ENCODE peak calls at places on chromosomes 13 and 19, in five cellular contexts. E is neural progenitor cell, D is GM23338, Q is kidney, M is body of pancreas. N is an unnamed sample.

GRCh38 chr19:14694867-14695266 is 5.0 kb downstream of the ZNF333 start:
- DNase-seq in Q (no peak), D (no peak), E (no peak), M (no peak), N (no peak)

GRCh38 chr19:2014731-2015610 is 543 bp downstream of the BTBD2 start:
- DNase-seq in E (peak; percentile 85), Q (peak; percentile 86), M (no peak), D (peak; percentile 65), N (no peak)

GRCh38 chr19:4811328-4812131 is 20.0 kb downstream of the TICAM1 start:
- DNase-seq in Q (peak; percentile 92), M (peak; percentile 83), E (peak; percentile 72), D (peak; percentile 75), N (peak; percentile 82)

GRCh38 chr13:97005631-97006262 is 11.5 kb upstream of the OXGR1 start:
- DNase-seq in Q (no peak), D (no peak), E (no peak), M (no peak), N (no peak)

GRCh38 chr19:29260477-29261317 is 47.7 kb upstream of the UQCRFS1 start:
- DNase-seq in E (peak; percentile 74), Q (no peak), D (peak; percentile 75), M (no peak), N (no peak)

GRCh38 chr13:28267495-28267894 is 129.2 kb downstream of the PAN3 start:
- DNase-seq in D (no peak), E (no peak), Q (no peak), M (no peak), N (no peak)

GRCh38 chr19:30226464-30227070 is 145.6 kb upstream of the ZNF536 start:
- DNase-seq in E (peak; percentile 48), Q (no peak), D (peak; percentile 32), M (no peak), N (no peak)

GRCh38 chr13:73224708-73225107 is 165.9 kb downstream of the KLF5 start:
- DNase-seq in D (no peak), E (no peak), M (no peak), Q (no peak), N (no peak)

GRCh38 chr19:53977429-53977990 is 13.9 kb upstream of the CACNG6 start:
- DNase-seq in M (peak; percentile 86), D (peak; percentile 99), Q (no peak), E (peak; percentile 95), N (peak; percentile 80)

GRCh38 chr19:7673995-7674667 is 2.8 kb upstream of the MCEMP1 start:
- DNase-seq in Q (no peak), D (peak; percentile 87), M (peak; percentile 73), E (peak; percentile 71), N (peak; percentile 75)

GRCh38 chr13:40383132-40383531 is 283.3 kb downstream of the FOXO1 start:
- DNase-seq in E (no peak), M (no peak), Q (no peak), D (no peak), N (no peak)

GRCh38 chr13:104246955-104247354 is 1180.7 kb upstream of the SLC10A2 start:
- DNase-seq in M (no peak), E (no peak), D (no peak), Q (no peak), N (no peak)

GRCh38 chr19:38793186-38793585 is 4.2 kb downstream of the LGALS7B start:
- DNase-seq in D (no peak), Q (no peak), E (no peak), M (no peak), N (no peak)

GRCh38 chr19:47027586-47028371 is 8.1 kb downstream of the NPAS1 start:
- DNase-seq in Q (peak; percentile 29), D (no peak), E (no peak), M (no peak), N (no peak)

GRCh38 chr13:102869948-102870676 is 24.3 kb downstream of the ERCC5 start:
- DNase-seq in M (no peak), D (no peak), E (no peak), Q (no peak), N (no peak)

GRCh38 chr19:28504727-28505126 is 708.2 kb downstream of the UQCRFS1 start:
- DNase-seq in E (peak; percentile 34), Q (no peak), D (peak; percentile 51), M (no peak), N (no peak)

GRCh38 chr13:100491164-100491847 is 97.3 kb downstream of the GGACT start:
- DNase-seq in M (peak; percentile 36), E (no peak), D (no peak), Q (no peak), N (peak; percentile 72)

GRCh38 chr19:28905996-28906395 is 307.0 kb downstream of the UQCRFS1 start:
- DNase-seq in E (no peak), Q (no peak), D (no peak), M (no peak), N (no peak)

GRCh38 chr13:43397110-43397509 is 373.7 kb downstream of the DNAJC15 start:
- DNase-seq in M (no peak), Q (no peak), E (no peak), D (no peak), N (no peak)

DNA sequence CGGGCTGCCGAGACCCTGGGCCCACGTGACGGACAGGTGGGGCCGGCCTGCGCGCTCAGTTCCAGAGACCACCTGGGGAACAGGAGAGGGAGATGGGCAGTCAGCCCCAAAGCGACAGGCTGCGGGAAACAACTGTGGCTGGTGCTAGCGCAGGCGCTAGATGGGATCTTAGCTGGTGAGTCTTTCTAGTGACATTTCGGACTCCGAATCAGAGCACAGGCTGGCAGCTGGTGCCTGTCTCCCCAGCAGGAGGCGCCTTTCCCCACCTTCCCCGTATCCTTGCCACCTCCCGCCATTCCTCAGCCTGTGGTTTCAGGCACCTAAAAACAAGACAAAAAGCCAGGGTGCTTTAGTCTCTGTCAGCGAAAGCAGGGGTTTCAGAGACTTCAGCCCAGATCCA is 19.4 kb upstream of the RANBP3 start:
- DNase-seq in Q (no peak), E (peak; percentile 53), D (peak; percentile 68), M (no peak), N (no peak)
- TF ChIP-seq CTCF in Q (no peak), E (peak; percentile 53), D (peak; percentile 56), M (no peak), N (no peak)

GRCh38 chr19:49475995-49476880 is 2.2 kb downstream of the FLT3LG start:
- DNase-seq in M (no peak), Q (no peak), D (peak; percentile 98), E (peak; percentile 94), N (no peak)

GRCh38 chr19:49473868-49474544 is at the start of gene FLT3LG:
- DNase-seq in M (peak; percentile 69), D (peak; percentile 77), Q (peak; percentile 91), E (peak; percentile 69), N (peak; percentile 82)

GRCh38 chr19:49472936-49473335 is 1.1 kb upstream of the FLT3LG start:
- DNase-seq in Q (no peak), D (no peak), M (no peak), E (no peak), N (no peak)

GRCh38 chr19:49474545-49474930 is 523 bp downstream of the FLT3LG start:
- DNase-seq in M (no peak), E (no peak), D (no peak), Q (no peak), N (no peak)

DNA sequence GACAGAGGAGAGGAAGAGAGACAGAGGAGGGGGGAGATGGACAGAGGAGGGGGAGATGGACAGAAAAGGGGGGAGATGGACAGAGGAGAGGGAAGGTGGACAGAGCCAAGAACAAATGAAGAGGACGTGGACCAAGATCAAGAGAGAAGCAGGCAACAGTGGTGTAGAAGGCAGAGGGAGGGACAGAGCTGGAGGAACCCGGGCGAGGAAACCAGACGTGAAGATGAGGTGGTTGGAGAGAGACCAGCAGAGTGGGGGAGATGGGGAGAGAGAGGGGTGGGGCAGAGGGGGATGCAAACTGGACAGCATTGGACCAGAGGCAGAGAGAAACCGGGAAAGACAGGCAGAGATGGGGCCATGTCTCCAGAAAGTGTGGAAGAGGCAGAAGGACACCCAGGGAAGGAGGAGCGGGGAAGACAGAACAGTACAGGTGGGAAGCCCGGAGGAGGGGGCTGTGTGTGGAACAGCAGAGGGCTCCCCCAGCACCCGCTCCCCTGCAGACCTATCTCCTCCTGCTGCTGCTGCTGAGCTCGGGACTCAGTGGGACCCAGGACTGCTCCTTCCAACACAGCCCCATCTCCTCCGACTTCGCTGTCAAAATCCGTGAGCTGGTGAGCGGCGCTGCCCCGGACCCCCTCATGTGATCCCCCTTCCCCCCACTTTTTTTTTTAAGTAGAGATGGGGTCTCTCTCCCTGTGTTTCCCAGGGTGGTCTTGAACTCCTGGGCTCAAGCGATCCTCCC is 1.3 kb downstream of the FLT3LG start:
- DNase-seq in Q (no peak), D (no peak), M (no peak), E (no peak), N (no peak)
- H3K4me1 ChIP-seq in Q (peaks cover 9% of the 10 kb centered on the region), D (peaks cover 5% of the 10 kb centered on the region), M (peaks cover 6% of the 10 kb centered on the region), E (peaks cover 7% of the 10 kb centered on the region), N (no peaks in the 10 kb centered on the region)

DNA sequence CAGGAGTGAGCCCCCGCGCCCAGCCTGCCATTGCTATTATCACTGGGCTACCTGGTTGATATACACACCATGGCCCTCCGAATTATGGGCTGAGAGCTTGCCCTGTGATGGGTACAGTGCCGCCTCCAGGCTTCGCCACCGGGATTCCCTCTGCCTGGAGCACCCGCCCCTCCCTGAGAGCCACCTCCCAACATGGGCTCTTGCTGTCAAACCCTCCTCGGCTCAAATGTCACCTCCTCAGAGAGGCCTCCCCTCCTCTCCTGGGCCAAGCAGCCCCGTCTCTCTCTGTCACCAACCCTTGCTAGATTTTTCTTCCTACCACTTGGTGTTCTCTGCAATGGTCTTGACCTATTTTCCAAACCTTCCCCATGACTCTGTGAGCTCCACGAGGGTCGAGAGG is 12.2 kb upstream of the TLE2 start:
- DNase-seq in D (peak; percentile 55), M (no peak), Q (no peak), E (peak; percentile 52), N (no peak)
- H3K27ac ChIP-seq in D (no peak overlapping the region), M (no peak overlapping the region), Q (no peak overlapping the region), E (no peak overlapping the region), N (peak overlapping the region; percentile 43)

GRCh38 chr13:49869514-49869913 is 66.6 kb downstream of the SPRYD7 start:
- DNase-seq in M (peak; percentile 18), E (peak; percentile 57), Q (no peak), D (peak; percentile 73), N (no peak)
- TF ChIP-seq CTCF in M (no peak), E (peak; percentile 57), Q (peak; percentile 32), D (peak; percentile 69), N (no peak)

GRCh38 chr19:35116085-35116801 is 620 bp downstream of the FXYD3 start:
- DNase-seq in E (no peak), M (peak; percentile 63), Q (no peak), D (no peak), N (no peak)
- H3K4me1 ChIP-seq in E (peaks cover 11% of the 10 kb centered on the region), M (peaks cover 31% of the 10 kb centered on the region), Q (peaks cover 3% of the 10 kb centered on the region), D (peaks cover 23% of the 10 kb centered on the region), N (peaks cover 12% of the 10 kb centered on the region)

DNA sequence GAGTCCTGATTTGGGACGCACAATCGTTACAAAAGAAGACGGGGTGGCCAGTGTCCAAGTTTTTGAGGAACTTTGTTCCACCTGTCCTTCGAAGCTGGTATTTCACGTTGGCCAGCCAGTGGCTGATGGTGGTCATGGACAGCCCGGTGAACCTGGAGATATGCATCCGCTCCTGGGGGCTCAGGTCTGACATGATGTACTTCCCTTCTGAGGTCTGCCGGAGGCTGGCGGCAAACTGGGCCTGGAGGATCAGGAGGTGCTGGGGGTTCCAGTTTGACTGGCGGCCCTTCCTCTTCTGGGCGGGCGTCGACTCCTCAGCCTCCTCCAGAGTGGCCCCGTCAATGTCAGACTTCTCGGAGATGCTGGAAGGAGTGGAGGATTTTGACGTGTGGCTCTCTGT is 72.4 kb downstream of the TSHZ3 start:
- DNase-seq in Q (peak; percentile 46), M (no peak), D (no peak), E (no peak), N (no peak)
- H3K27ac ChIP-seq in Q (no peak overlapping the region), M (no peak overlapping the region), D (no peak overlapping the region), E (no peak overlapping the region), N (no peak overlapping the region)